ENCODE peak calls at places on chromosomes 12 and 14, in seven cellular contexts. Z is CD4-positive, alpha-beta memory T cell; V is fibroblast of lung; K is suprapubic skin; Y is CD8-positive, alpha-beta T cell; X is CD4-positive, CD25-positive, alpha-beta regulatory T cell; I is neuronal stem cell. C is an unnamed sample. For H3K4me1, the result is how much of the 10 kb centered on the place peaks cover.

GRCh38 chr14:85523624-85524023 is 6.3 kb upstream of the FLRT2 start:
- DNase-seq in Y (no peak), X (no peak), V (no peak), I (no peak), Z (no peak), K (no peak), C (no peak)

GRCh38 chr14:69038449-69039286 is 59.6 kb upstream of the ACTN1 start:
- DNase-seq in V (peak), X (no peak), Y (no peak), I (no peak), Z (no peak), K (no peak), C (no peak)

GRCh38 chr14:105118646-105119409 is 49.7 kb downstream of the JAG2 start:
- DNase-seq in Z (no peak), Y (no peak), V (no peak), K (peak), X (no peak), I (no peak), C (no peak)

GRCh38 chr12:120249875-120250795 is 15.4 kb downstream of the PXN start:
- DNase-seq in X (peak), K (peak), V (no peak), Y (no peak), I (no peak), Z (peak), C (no peak)

GRCh38 chr12:71128191-71128590 is 29.6 kb downstream of the TSPAN8 start:
- DNase-seq in Z (no peak), Y (no peak), V (peak), X (no peak), I (no peak), K (no peak), C (no peak)

GRCh38 chr12:64995831-64996230 is 125.3 kb downstream of the WIF1 start:
- DNase-seq in X (no peak), I (no peak), Z (no peak), Y (no peak), V (peak), K (no peak), C (no peak)

GRCh38 chr12:105253882-105254513 is 18.0 kb upstream of the APPL2 start:
- DNase-seq in Z (no peak), X (no peak), Y (no peak), I (no peak), K (no peak), V (peak), C (no peak)

GRCh38 chr14:64654931-64655330 is 49.3 kb upstream of the PLEKHG3 start:
- DNase-seq in I (no peak), X (no peak), Z (no peak), Y (no peak), V (peak), K (no peak), C (no peak)

GRCh38 chr14:37678916-37679315 is 83.5 kb downstream of the TTC6 start:
- DNase-seq in I (no peak), Z (no peak), K (no peak), V (peak), X (no peak), Y (no peak), C (no peak)

GRCh38 chr12:69998011-69998410 is 173.0 kb downstream of the MYRFL start:
- DNase-seq in V (no peak), X (no peak), I (no peak), Y (no peak), K (no peak), Z (no peak), C (no peak)

GRCh38 chr12:95262808-95263207 is 45.2 kb downstream of the VEZT start:
- DNase-seq in I (no peak), Y (no peak), X (no peak), Z (no peak), V (no peak), K (peak), C (no peak)

GRCh38 chr14:91955168-91955567 is 7.7 kb upstream of the FBLN5 start:
- DNase-seq in X (no peak), Y (no peak), K (no peak), I (no peak), Z (no peak), V (no peak), C (no peak)

GRCh38 chr12:42987216-42987631 is 397.7 kb upstream of the PRICKLE1 start:
- DNase-seq in Y (no peak), V (peak), X (no peak), I (no peak), K (no peak), Z (no peak), C (no peak)

GRCh38 chr12:43891856-43892574 is 56.1 kb downstream of the TMEM117 start:
- DNase-seq in Y (no peak), I (no peak), Z (no peak), K (no peak), X (no peak), V (no peak), C (no peak)

GRCh38 chr12:108804361-108804949 is 52.9 kb downstream of the SSH1 start:
- DNase-seq in I (no peak), Z (no peak), X (no peak), V (peak), Y (no peak), K (peak), C (peak)

GRCh38 chr12:105273601-105274000 is 37.6 kb upstream of the APPL2 start:
- DNase-seq in I (no peak), Y (no peak), X (no peak), K (no peak), V (no peak), Z (no peak), C (no peak)

GRCh38 chr12:21992823-21993222 is 51.6 kb upstream of the ABCC9 start:
- DNase-seq in X (peak), I (no peak), Z (no peak), Y (no peak), K (no peak), V (no peak), C (no peak)

GRCh38 chr12:13161172-13161571 is 35.4 kb upstream of the EMP1 start:
- DNase-seq in I (no peak), Y (no peak), V (no peak), X (no peak), Z (no peak), K (no peak), C (no peak)

GRCh38 chr12:95646781-95647184 is 95.5 kb upstream of the USP44 start:
- DNase-seq in Y (no peak), K (no peak), Z (no peak), I (no peak), X (no peak), V (peak), C (no peak)

GRCh38 chr12:82517027-82517426 is 158.7 kb downstream of the METTL25 start:
- DNase-seq in Y (no peak), Z (no peak), V (no peak), I (no peak), K (no peak), X (peak), C (no peak)

DNA sequence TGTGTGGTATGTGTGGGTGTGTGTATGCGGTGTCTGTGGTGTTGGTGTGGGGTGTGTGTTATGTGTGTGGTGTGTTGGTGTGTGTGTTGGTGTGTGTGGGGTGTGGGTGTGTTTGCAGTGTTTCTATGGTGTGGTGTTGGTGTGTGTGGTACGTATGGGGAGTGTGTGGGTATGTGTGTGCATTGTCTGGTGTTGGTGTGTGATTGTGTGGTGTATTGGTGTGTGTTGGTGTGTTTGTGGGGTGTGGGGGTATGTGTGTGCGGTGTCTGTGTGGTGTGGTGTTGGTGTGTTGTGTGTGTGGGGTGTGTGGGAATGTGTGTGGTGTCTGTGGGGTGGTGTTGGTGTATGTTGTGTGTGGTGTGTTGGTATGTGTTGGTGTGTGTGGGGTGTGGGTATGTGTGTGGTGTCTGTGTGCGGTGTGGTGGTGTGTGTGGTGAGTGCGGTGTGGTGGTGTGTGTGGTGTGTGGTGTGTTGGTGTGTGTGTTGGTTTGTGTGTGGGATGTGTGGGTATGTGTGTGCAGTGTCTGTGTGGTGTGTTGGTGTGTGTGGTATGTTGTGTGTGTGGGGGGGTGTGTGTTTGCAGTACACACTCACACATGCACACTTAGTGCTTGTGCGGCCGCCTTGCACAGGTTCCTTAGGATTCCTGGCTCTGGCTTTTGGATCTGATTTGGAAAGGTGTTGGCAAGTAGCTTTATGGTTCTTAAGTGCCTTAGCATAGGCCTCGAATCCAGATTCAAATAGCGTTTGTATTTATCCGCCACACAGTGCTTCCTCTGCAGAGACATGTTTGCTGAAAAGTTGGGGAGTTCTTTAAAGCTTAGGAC is 16.4 kb downstream of the MLXIP start:
- DNase-seq in I (no peak), Z (peak), V (no peak), Y (no peak), X (no peak), K (peak), C (no peak)
- H3K4me1 ChIP-seq in I (under half), Z (half or more), V (under half), Y (half or more), X (under half), K (half or more), C (half or more)

DNA sequence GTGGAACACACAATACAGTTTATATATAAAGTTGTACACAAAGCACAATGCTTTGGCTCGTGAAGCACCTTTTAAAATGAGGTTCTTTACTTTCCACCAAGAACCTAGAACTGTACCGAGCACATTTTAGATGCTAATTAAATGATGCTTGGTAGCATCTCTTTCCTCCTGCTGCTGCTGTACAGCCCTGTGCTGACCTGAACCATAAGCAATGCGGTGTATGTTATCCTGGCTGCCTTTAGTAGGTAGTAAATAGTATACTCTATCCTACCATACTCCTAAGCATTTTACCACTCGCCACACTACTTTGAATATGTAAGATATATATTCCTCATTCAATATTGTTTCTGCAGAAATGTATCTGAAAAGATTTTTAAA is 2.9 kb upstream of the RNASE8 start:
- DNase-seq in K (no peak), V (no peak), X (no peak), I (no peak), Z (no peak), Y (no peak), C (no peak)
- H3K4me1 ChIP-seq in K (under half), V (under half), X (under half), I (under half), Z (under half), Y (under half), C (under half)

GRCh38 chr14:75640876-75641275 is 19.8 kb downstream of the ERG28 start:
- DNase-seq in I (no peak), V (no peak), K (no peak), Z (no peak), X (no peak), Y (no peak), C (no peak)
- H3K4me1 ChIP-seq in I (under half), V (under half), K (under half), Z (under half), X (under half), Y (under half), C (under half)

GRCh38 chr14:54665938-54666337 is 99.0 kb downstream of the SAMD4A start:
- DNase-seq in X (no peak), Y (no peak), I (no peak), Z (no peak), V (no peak), K (no peak), C (no peak)

GRCh38 chr14:54664961-54665360 is 98.0 kb downstream of the SAMD4A start:
- DNase-seq in V (peak), K (no peak), Z (no peak), X (no peak), I (no peak), Y (no peak), C (no peak)

GRCh38 chr14:54660712-54661111 is 93.8 kb downstream of the SAMD4A start:
- DNase-seq in K (no peak), X (no peak), I (no peak), Z (no peak), Y (no peak), V (no peak), C (no peak)

GRCh38 chr14:54659365-54659764 is 92.4 kb downstream of the SAMD4A start:
- DNase-seq in K (no peak), Z (no peak), Y (no peak), X (no peak), I (no peak), V (no peak), C (no peak)

DNA sequence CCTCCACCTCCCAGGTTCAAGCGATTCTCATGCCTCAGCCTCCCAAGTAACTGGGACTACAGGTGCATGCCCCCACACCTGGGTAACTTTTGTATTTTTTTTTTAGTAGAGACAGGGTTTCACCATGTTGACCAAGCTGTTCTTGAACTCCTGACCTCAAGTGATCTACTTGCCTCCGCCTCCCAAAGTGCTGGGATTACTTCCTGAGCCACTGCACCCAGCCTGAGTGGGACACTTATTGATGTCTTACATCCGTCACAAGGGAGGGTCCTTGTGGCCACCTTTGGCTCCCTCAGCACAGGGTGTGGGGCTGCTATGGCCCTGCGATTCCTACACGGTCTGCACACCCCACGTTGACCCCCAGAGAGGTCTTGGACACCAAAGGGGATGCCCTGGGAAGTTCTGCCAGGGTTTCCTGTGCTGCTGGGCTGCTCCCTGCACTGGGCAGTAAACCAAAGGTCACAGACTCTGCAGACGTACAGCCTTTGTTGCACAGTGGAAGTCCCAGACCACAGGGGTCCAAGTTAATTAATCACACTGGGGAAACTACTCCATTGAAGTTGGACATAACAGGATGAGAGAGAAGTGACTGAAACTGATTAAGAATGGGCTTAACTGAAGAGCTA is 95.7 kb downstream of the SAMD4A start:
- DNase-seq in I (peak), K (no peak), Z (no peak), Y (no peak), X (no peak), V (no peak), C (no peak)
- H3K4me1 ChIP-seq in I (under half), K (under half), Z (under half), Y (under half), X (under half), V (under half), C (under half)

DNA sequence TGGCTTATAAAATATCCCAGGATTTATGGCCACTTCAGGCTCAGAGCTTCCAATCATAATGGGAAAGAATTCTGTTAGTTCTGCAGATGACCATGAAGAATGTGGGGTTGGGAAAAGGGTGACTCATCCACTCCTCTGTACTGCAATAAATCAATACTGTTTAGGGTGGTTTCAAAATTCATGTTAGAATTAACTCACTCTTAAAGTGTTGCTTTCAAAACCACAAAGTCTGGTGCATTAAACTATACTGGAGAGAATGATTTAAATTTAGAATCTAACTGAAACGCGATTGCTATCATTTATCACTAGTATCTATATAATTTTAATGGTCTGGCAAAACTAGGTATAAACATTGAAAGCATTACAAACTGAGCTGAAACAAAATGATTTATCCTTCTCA is 798 bp downstream of the CCDC198 start:
- DNase-seq in X (no peak), K (no peak), Y (no peak), V (peak), I (no peak), Z (no peak), C (no peak)
- H3K4me1 ChIP-seq in X (under half), K (under half), Y (under half), V (under half), I (under half), Z (under half), C (under half)

GRCh38 chr14:32512813-32513212 is 183.7 kb downstream of the AKAP6 start:
- DNase-seq in Z (no peak), V (no peak), I (no peak), K (no peak), X (no peak), Y (no peak), C (no peak)
- H3K4me1 ChIP-seq in Z (under half), V (under half), I (under half), K (under half), X (under half), Y (under half), C (under half)

GRCh38 chr12:10068634-10069033 is 30.2 kb downstream of the CLEC1A start:
- DNase-seq in Y (no peak), K (no peak), Z (no peak), X (no peak), V (no peak), I (no peak), C (no peak)
- H3K4me1 ChIP-seq in Y (under half), K (under half), Z (under half), X (under half), V (under half), I (under half), C (under half)

DNA sequence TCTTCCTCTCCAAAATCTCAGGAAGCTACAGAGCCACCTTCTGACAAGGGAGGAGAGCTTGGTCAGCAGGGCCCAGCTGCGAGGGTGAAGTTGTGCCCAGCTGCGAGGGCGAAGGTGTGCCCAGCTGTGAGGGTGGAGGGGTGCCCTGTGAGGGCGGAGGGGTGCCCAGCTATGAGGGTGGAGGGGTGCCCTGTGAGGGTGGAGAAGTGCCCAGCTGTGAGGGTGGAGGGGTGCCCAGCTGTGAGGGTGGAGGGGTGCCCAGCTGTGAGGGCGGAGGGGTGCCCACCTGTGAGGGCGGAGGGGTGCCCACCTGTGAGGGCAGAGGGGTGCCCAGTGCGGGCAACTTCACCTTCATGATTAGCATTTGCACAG is 20.4 kb upstream of the TTC7B start:
- DNase-seq in I (no peak), Y (no peak), Z (no peak), V (no peak), K (no peak), X (no peak), C (no peak)
- H3K4me1 ChIP-seq in I (under half), Y (under half), Z (under half), V (under half), K (under half), X (under half), C (under half)

C was measured in ovary.